ENCODE peak calls at places on chromosomes 3 and 15, in eight cellular contexts. V is AG04449; B is GM20000; Y is AG04450; R is AG09309; S is nephron progenitor cell; Q is mesothelial cell of epicardium; G is CD4-positive, alpha-beta T cell. T is an unnamed sample.

GRCh38 chr3:61030469-61031035 is 220.7 kb downstream of the FHIT start:
- DNase-seq in S (no peak), Q (no peak), R (no peak), G (no peak), B (no peak), Y (no peak), V (no peak), T (no peak)

GRCh38 chr15:69663982-69664381 is 211.4 kb downstream of the RPLP1 start:
- DNase-seq in Y (no peak), Q (no peak), S (no peak), R (no peak), V (no peak), B (no peak), G (no peak), T (no peak)

GRCh38 chr15:57356636-57357035 is 19.7 kb upstream of the CGNL1 start:
- DNase-seq in B (no peak), S (no peak), R (peak), G (no peak), Y (no peak), V (no peak), Q (no peak), T (no peak)

GRCh38 chr3:68878322-68878721 is 54.0 kb downstream of the TAFA4 start:
- DNase-seq in S (no peak), V (no peak), R (peak), G (no peak), B (no peak), Y (no peak), Q (no peak), T (no peak)

GRCh38 chr15:64800476-64800875 is 25.0 kb downstream of the PIF1 start:
- DNase-seq in B (no peak), V (no peak), G (no peak), Y (no peak), S (no peak), Q (no peak), R (no peak), T (no peak)

GRCh38 chr3:42795621-42796181 is 8.6 kb downstream of the HIGD1A start:
- DNase-seq in Q (no peak), S (no peak), G (no peak), R (no peak), Y (no peak), B (no peak), V (no peak), T (no peak)

GRCh38 chr3:11549580-11550140 is 94.1 kb downstream of the VGLL4 start:
- DNase-seq in Q (no peak), Y (no peak), S (no peak), R (no peak), G (no peak), B (no peak), V (no peak), T (no peak)

GRCh38 chr15:39140060-39140604 is 440.7 kb upstream of the THBS1 start:
- DNase-seq in Y (peak), B (no peak), G (no peak), V (peak), R (peak), Q (no peak), S (no peak), T (no peak)

GRCh38 chr15:92328207-92328606 is 65.5 kb upstream of the ST8SIA2 start:
- DNase-seq in S (no peak), R (no peak), Y (no peak), V (no peak), B (no peak), G (no peak), Q (no peak), T (no peak)

GRCh38 chr3:177973241-177973840 is 562.9 kb upstream of the KCNMB2 start:
- DNase-seq in Q (no peak), B (no peak), S (no peak), Y (no peak), V (no peak), R (no peak), G (no peak), T (no peak)

GRCh38 chr3:53624467-53624866 is 130.1 kb downstream of the CACNA1D start:
- DNase-seq in V (no peak), S (no peak), Q (no peak), G (no peak), R (no peak), B (no peak), Y (no peak), T (no peak)

GRCh38 chr3:42149537-42150426 is 58.6 kb downstream of the TRAK1 start:
- DNase-seq in B (no peak), V (no peak), Q (no peak), R (no peak), S (no peak), Y (no peak), G (no peak), T (no peak)

GRCh38 chr3:176193032-176193698 is 1004.1 kb downstream of the TBL1XR1 start:
- DNase-seq in Y (no peak), G (no peak), Q (no peak), B (no peak), V (no peak), R (no peak), S (no peak), T (no peak)

GRCh38 chr15:67838789-67839332 is 984 bp downstream of the RNU6-1 start:
- DNase-seq in R (no peak), Q (peak), B (no peak), S (peak), V (no peak), G (no peak), Y (no peak), T (no peak)

GRCh38 chr3:4680227-4680691 is 187.1 kb downstream of the ITPR1 start:
- DNase-seq in G (no peak), Q (no peak), S (no peak), B (no peak), Y (no peak), V (no peak), R (no peak), T (no peak)

GRCh38 chr3:20975221-20975620 is 775.8 kb downstream of the ZNF385D start:
- DNase-seq in Q (no peak), Y (no peak), S (no peak), B (no peak), R (no peak), V (no peak), G (no peak), T (no peak)

GRCh38 chr3:147887797-147888196 is 478.6 kb downstream of the ZIC1 start:
- DNase-seq in S (no peak), B (no peak), R (no peak), Q (no peak), Y (no peak), G (no peak), V (no peak), T (no peak)

GRCh38 chr3:185764168-185764988 is 60.5 kb downstream of the IGF2BP2 start:
- DNase-seq in Q (no peak), R (no peak), Y (no peak), S (no peak), V (no peak), B (peak), G (no peak), T (no peak)

GRCh38 chr3:43180027-43180426 is 74.1 kb upstream of the POMGNT2 start:
- DNase-seq in Y (peak), V (peak), G (peak), S (no peak), R (peak), Q (no peak), B (peak), T (no peak)

GRCh38 chr3:167777356-167777755 is 41.8 kb downstream of the SERPINI1 start:
- DNase-seq in S (no peak), G (no peak), V (no peak), B (no peak), R (no peak), Y (no peak), Q (no peak), T (no peak)

GRCh38 chr15:38531509-38531908 is 33.1 kb downstream of the RASGRP1 start:
- DNase-seq in G (no peak), Y (no peak), V (no peak), B (no peak), R (peak), S (no peak), Q (no peak), T (no peak)

GRCh38 chr3:101124125-101124524 is 130.9 kb upstream of the ABI3BP start:
- DNase-seq in B (no peak), R (no peak), S (no peak), G (no peak), Q (no peak), V (peak), Y (no peak), T (no peak)

GRCh38 chr15:82414536-82415191 is 15.0 kb upstream of the GOLGA6L9 start:
- DNase-seq in G (no peak), Y (peak), R (no peak), V (no peak), Q (no peak), S (no peak), B (no peak), T (no peak)
- TF ChIP-seq CTCF in G (no peak), Y (peak), R (no peak), V (no peak), Q (no peak), S (no peak), B (no peak), T (no peak)

GRCh38 chr3:45170071-45170470 is 23.9 kb upstream of the CDCP1 start:
- DNase-seq in G (no peak), R (no peak), V (no peak), B (no peak), Q (no peak), Y (no peak), S (no peak), T (no peak)

GRCh38 chr3:45174234-45174633 is 28.1 kb upstream of the CDCP1 start:
- DNase-seq in V (no peak), Y (no peak), B (no peak), Q (no peak), R (no peak), S (no peak), G (no peak), T (no peak)

GRCh38 chr3:45171283-45171682 is 25.1 kb upstream of the CDCP1 start:
- DNase-seq in R (no peak), V (no peak), S (no peak), Q (no peak), G (no peak), Y (no peak), B (no peak), T (no peak)

GRCh38 chr3:45176912-45177311 is 30.7 kb upstream of the CDCP1 start:
- DNase-seq in S (no peak), B (no peak), Q (no peak), V (no peak), G (no peak), R (no peak), Y (no peak), T (no peak)

DNA sequence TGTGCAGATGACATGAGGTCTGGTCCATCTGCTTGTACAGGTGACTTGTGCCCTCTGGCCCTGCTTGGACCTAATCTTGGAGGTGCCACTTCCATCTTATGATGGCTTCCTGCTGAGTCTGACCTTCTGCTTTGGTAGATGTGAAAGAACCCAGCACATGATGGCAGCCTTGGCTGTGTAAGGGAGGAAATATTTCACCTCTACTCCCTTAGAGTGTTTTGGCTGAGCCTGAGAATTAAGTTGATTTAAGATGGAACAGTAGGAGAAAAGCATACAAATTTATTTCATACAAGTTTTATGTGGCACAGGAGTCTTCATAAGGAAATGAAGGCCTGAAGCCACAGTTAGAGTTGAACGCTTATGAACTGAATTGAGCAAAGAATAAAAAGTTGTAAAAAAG is 27.6 kb upstream of the CDCP1 start:
- DNase-seq in V (no peak), Y (no peak), Q (no peak), S (no peak), R (no peak), G (no peak), B (no peak), T (no peak)
- TF ChIP-seq CTCF in V (no peak), Y (no peak), Q (no peak), S (no peak), R (no peak), G (no peak), B (no peak), T (no peak)

GRCh38 chr15:101022876-101023275 is 103.7 kb downstream of the LRRK1 start:
- DNase-seq in S (no peak), G (no peak), Y (no peak), R (no peak), Q (no peak), B (no peak), V (no peak), T (no peak)
- TF ChIP-seq CTCF in S (no peak), G (no peak), Y (no peak), R (no peak), Q (no peak), B (no peak), V (no peak), T (no peak)

GRCh38 chr3:182239316-182239715 is 527.6 kb downstream of the SOX2 start:
- DNase-seq in Y (no peak), B (no peak), R (no peak), S (no peak), V (no peak), G (no peak), Q (no peak), T (no peak)
- TF ChIP-seq CTCF in Y (no peak), B (no peak), R (no peak), S (no peak), V (no peak), G (no peak), Q (no peak), T (no peak)

GRCh38 chr3:139113231-139113749 is 68.6 kb upstream of the PRR23C start:
- DNase-seq in R (no peak), S (no peak), B (no peak), Y (no peak), V (no peak), G (no peak), Q (no peak), T (no peak)
- TF ChIP-seq CTCF in R (no peak), S (no peak), B (no peak), Y (no peak), V (no peak), G (no peak), Q (no peak), T (no peak)

DNA sequence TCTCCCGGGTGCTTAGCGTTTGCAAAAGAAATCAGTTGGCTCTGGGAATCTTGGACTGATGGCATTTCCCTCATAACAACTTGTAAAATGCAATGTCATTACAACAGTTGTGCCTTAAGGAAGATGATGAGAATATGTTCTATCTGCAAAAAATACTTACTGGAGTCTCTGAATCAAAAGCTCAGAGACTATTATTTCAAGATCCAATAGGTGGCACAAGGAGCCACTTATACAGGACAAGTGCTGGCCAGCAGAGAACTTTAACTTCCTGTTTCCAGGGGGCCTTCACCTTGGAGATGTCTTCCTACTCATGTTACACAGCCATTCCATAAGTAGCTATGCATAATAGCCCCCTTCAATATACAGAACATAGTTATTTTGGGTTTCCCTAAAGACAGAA is 8.9 kb upstream of the RPS27L start:
- DNase-seq in G (no peak), V (no peak), R (no peak), S (no peak), Y (no peak), Q (no peak), B (no peak), T (no peak)
- TF ChIP-seq CTCF in G (peak), V (no peak), R (no peak), S (no peak), Y (no peak), Q (no peak), B (no peak), T (no peak)

DNA sequence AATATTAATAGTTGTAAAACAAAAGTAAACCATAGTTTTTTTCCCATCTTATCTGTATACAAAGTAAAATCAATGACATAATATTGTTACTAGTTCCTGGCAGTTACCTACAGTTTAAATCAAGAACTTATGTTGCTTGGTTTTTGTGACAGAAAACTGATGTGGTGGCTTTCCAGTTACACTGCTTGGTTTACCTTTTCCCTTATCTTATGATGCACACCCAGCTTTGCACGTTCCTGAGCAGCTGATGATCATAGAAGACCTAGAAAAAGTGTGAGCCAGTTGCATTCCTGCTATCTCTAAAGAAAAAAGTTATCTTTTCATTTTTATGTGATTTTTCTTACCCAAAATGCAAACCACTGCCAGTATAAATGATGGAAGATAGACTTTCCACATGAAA is 36.4 kb upstream of the LAMP3 start:
- DNase-seq in S (no peak), V (no peak), R (no peak), Y (no peak), B (no peak), Q (no peak), G (no peak), T (no peak)
- TF ChIP-seq CTCF in S (no peak), V (no peak), R (no peak), Y (no peak), B (no peak), Q (no peak), G (no peak), T (no peak)

DNA sequence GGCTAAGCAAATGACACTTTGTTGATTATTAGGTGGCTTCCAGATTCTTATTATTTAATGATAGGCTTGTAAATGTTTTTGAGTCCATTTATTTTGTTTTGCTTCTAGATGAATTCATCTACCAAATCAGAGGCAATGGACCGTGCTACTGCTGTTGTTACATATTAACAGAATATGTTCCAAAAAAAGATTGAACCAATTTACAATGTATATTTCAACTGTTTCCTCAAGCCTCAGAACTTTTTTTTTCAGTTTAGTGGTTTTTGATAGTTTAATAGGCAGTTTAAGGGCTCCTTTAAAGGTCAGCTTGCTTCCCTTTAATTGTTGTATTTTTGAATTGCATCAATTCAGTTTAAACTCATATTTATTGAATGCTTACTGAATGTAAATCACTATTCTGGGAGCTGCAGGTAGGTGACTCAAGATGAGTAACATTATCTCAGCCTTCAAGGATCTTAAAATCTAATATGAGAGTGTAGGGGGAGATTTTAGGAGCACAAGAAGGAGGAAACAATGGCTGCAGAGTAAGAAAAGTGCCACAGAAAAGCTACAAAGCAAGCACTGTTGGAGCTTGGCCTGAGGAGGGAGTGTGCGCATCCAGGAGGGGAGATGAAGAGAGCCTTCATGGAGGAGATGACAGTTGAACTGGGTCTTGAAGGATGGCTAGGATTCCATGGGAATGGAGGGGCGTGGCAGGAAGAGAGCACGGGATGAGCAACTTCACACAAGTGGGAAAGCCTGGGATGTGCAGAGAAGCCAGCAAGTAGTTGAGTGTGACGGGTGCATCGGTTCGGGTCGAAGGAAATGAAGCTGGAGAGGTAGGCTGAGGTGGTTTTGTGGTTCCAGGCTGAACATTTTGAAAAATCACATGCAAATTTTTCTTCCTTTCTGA is 14.7 kb downstream of the MAP2K1 start:
- DNase-seq in Y (no peak), B (no peak), R (no peak), Q (no peak), V (no peak), G (no peak), S (no peak), T (no peak)
- TF ChIP-seq CTCF in Y (no peak), B (no peak), R (no peak), Q (no peak), V (no peak), G (no peak), S (no peak), T (no peak)

DNA sequence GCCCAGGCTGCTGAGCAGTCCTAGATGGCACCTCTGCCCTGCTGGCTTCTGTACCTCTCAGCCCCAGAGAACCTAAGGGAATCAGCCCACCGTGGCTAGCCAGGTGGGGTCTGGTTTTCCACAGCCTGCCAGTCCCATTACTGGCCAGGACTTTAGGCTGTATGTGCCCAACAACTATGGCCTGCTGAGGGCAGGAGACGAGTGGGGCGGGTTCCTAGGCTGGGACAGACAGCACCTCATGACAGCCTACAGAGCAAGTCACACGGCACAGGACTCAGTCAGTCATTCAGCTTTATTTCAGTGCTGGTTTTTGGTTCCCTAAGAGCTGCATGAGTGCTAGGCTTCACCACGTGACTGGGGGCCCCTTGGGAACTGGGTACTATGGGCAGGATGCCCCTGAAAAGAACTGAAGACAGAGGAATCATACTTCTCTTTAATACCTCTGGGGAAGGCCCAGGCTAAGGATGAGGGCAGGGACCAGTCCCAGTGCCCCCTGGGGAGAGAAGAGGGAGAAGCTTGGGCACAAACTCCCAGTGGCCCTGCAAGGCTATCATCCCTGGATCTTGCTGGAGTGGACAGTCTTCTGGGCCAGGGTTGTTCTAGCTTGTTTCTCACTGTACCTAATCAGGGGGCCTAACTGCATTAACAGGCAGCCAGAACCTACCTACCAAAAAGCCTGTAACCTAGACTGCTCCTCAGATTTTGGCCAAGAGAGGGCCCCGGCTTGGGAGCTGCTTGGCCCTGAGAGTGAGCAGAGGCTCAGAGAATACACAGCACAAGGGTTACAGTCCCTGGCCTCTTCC is 14.8 kb downstream of the CLK3 start:
- DNase-seq in G (no peak), Q (no peak), S (no peak), B (no peak), Y (no peak), R (no peak), V (no peak), T (peak)
- TF ChIP-seq CTCF in G (no peak), Q (no peak), S (no peak), B (no peak), Y (peak), R (peak), V (no peak), T (no peak)